ENCODE peak calls at places on chromosomes 16 and 17, in five cellular contexts. F is ovary, H is AG04450, B is gastrocnemius medialis, T is H7. D is an unnamed sample.

GRCh38 chr16:57479422-57480126 is 6.7 kb downstream of the DOK4 start:
- DNase-seq in H (no peak), F (peak; percentile 54), B (no peak), T (peak; percentile 93), D (no peak)

GRCh38 chr17:14320734-14321475 is 20.0 kb downstream of the HS3ST3B1 start:
- DNase-seq in B (no peak), F (no peak), T (no peak), H (no peak), D (no peak)

GRCh38 chr17:45305532-45306087 is 11.2 kb downstream of the MAP3K14 start:
- DNase-seq in H (no peak), B (no peak), F (no peak), T (no peak), D (no peak)

GRCh38 chr16:11871193-11871592 is 19.9 kb upstream of the RSL1D1 start:
- DNase-seq in H (no peak), T (peak; percentile 30), F (no peak), B (no peak), D (no peak)

GRCh38 chr17:80782536-80783427 is 208.9 kb upstream of the CHMP6 start:
- DNase-seq in H (no peak), T (no peak), B (no peak), F (no peak), D (no peak)

GRCh38 chr17:1480747-1481465 is 11.6 kb downstream of the MYO1C start:
- DNase-seq in F (no peak), H (no peak), T (no peak), B (no peak), D (peak; percentile 99)

GRCh38 chr16:28063047-28063521 is 430 bp downstream of the GSG1L start:
- DNase-seq in B (no peak), T (peak; percentile 84), F (no peak), H (no peak), D (no peak)

GRCh38 chr17:49390548-49391324 is 23.9 kb downstream of the PHB1 start:
- DNase-seq in T (no peak), H (no peak), F (no peak), B (no peak), D (no peak)

GRCh38 chr16:56294599-56294998 is 103.3 kb downstream of the GNAO1 start:
- DNase-seq in H (peak; percentile 45), T (no peak), B (no peak), F (no peak), D (no peak)

GRCh38 chr17:73278465-73279453 is 17.1 kb upstream of the CPSF4L start:
- DNase-seq in B (no peak), H (no peak), T (peak; percentile 52), F (peak; percentile 77), D (peak; percentile 83)

GRCh38 chr17:4565209-4566141 is 5.1 kb upstream of the GGT6 start:
- DNase-seq in F (no peak), T (peak; percentile 82), H (peak; percentile 38), B (peak; percentile 62), D (peak; percentile 65)

GRCh38 chr17:65587602-65588193 is 26.2 kb upstream of the AXIN2 start:
- DNase-seq in H (no peak), T (peak; percentile 27), B (no peak), F (no peak), D (no peak)

DNA sequence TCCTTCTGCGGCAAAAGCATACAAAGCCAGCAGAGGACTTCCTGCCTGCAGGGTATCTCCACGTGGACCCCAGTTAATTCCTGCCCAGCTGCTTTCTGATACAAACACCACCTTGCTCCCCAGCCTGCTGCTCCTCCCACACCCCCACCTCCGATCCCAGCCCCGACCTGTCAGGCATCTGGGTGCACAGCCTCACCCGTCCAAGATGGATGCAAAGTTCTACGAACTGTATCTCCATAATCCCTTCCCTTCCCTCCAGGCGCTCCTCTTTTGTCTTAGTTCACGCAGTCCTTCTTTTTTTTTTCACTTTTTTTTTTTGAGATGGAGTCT is 15.6 kb upstream of the FOXJ1 start:
- DNase-seq in F (no peak), H (no peak), T (no peak), B (no peak), D (no peak)
- H3K4me3 ChIP-seq in F (no peak overlapping the region), H (no peak overlapping the region), T (no peak overlapping the region), B (no peak overlapping the region), D (no peak overlapping the region)

DNA sequence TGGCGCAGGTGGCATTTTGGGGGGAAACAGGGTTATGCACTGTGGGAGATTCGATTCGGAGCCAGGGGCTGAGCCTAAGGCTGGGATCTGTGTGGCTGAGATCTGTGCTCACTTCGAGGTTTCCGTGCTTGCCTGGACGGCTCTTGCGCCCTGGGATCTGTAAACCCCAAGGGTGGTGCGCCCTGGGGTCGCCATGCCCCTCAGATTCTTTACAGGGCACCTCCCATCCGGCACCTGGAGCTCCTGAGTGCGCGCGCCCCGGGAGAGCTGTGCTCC is 377 bp downstream of the SLC13A5 start:
- DNase-seq in T (peak; percentile 73), H (no peak), B (no peak), F (no peak), D (no peak)
- H3K4me3 ChIP-seq in T (peak overlapping the region; percentile 64), H (no peak overlapping the region), B (peak overlapping the region; percentile 34), F (no peak overlapping the region), D (no peak overlapping the region)

GRCh38 chr17:37741334-37742113 is 3.3 kb downstream of the HNF1B start:
- DNase-seq in B (no peak), T (no peak), F (no peak), H (no peak), D (no peak)
- H3K4me3 ChIP-seq in B (peak overlapping the region; percentile 42), T (peak overlapping the region; percentile 54), F (peak overlapping the region; percentile 30), H (no peak overlapping the region), D (peak overlapping the region; percentile 60)

GRCh38 chr17:39360537-39360936 is 40.9 kb downstream of the FBXL20 start:
- DNase-seq in T (no peak), F (no peak), H (no peak), B (no peak), D (no peak)

GRCh38 chr17:39364236-39365025 is 37.0 kb downstream of the FBXL20 start:
- DNase-seq in B (no peak), F (no peak), T (no peak), H (no peak), D (no peak)

GRCh38 chr17:39365872-39366271 is 35.6 kb downstream of the FBXL20 start:
- DNase-seq in B (no peak), H (no peak), T (no peak), F (no peak), D (no peak)

GRCh38 chr17:39361064-39361463 is 40.4 kb downstream of the FBXL20 start:
- DNase-seq in H (no peak), F (no peak), T (no peak), B (no peak), D (no peak)

DNA sequence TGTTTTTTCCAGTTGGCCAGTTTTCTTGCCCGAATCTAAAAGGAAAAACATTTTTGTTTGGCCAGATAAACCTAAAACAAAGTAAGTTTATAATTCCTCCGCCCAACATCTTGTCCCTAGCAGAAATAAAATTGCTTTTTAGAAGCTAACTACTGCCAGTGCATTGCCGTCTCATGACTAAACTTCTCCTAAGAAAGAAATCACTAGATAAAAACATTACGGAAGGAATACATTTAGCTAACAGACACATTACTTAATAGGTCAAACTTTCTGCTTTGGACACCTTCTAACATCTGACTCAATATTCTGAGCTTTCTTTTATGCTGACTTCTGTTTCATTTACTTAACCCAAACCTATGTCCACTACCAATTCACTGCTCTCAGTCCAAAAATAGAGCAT is 36.2 kb downstream of the FBXL20 start:
- DNase-seq in B (no peak), H (peak; percentile 33), T (no peak), F (no peak), D (no peak)
- H3K4me3 ChIP-seq in B (no peak overlapping the region), H (no peak overlapping the region), T (no peak overlapping the region), F (no peak overlapping the region), D (no peak overlapping the region)

GRCh38 chr17:77331161-77331864 is 190.5 kb downstream of the SEC14L1 start:
- DNase-seq in T (peak; percentile 98), B (peak; percentile 86), F (peak; percentile 94), H (no peak), D (peak; percentile 38)
- H3K4me3 ChIP-seq in T (no peak overlapping the region), B (peak overlapping the region; percentile 42), F (peak overlapping the region; percentile 14), H (no peak overlapping the region), D (no peak overlapping the region)

DNA sequence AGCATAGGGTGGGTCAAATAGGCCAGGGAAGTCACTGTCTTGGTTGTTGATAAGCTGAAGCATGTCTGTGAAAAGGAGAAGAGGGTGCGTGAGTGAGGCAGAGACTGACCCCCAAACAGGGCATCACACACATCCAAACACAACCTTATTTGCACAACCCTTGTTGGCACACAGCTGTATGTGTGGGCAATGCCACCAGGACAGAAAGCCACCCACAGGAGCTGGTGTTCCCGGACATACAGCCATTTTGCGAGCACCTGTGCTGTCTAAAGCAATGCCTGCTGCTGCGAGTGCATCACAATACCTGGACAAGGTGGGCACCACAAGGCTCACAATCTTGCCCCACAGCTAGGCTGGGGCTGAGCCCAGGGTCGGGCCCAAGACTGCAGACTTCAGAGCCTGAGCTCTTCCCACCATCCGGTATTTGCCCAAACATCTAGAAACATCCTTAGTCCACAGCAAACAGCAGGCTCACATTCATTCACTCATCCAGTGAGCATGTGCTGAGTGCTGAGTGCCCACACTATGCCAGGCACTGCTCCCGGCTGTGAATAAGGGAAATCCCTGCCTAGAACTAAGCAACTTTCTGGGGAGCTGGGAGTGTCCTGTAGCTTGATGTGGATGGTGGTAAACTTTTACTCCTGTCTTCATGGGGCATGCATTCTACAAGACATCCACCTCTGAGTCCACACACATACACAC is 16.2 kb downstream of the SREBF1 start:
- DNase-seq in F (no peak), T (no peak), B (no peak), H (no peak), D (no peak)
- H3K4me3 ChIP-seq in F (no peak overlapping the region), T (no peak overlapping the region), B (no peak overlapping the region), H (no peak overlapping the region), D (peak overlapping the region; percentile 93)

GRCh38 chr17:21677126-21677910 is 15.0 kb upstream of the KCNJ18 start:
- DNase-seq in F (no peak), H (no peak), T (no peak), B (no peak), D (no peak)
- H3K4me3 ChIP-seq in F (no peak overlapping the region), H (no peak overlapping the region), T (no peak overlapping the region), B (no peak overlapping the region), D (no peak overlapping the region)